ENCODE peak calls at places on chromosomes 1 and 21, in nine cellular contexts. F, I, Q, P, M, X, K, T and Z are unnamed samples.

GRCh38 chr21:35072960-35073359 is 23.9 kb upstream of the RUNX1 start:
- DNase-seq in F (no peak), I (no peak), Q (no peak), P (no peak), M (no peak), X (no peak), K (no peak), T (no peak), Z (no peak)

GRCh38 chr1:116067564-116067887 is 43.7 kb upstream of the MAB21L3 start:
- DNase-seq in F (no peak), I (peak), Q (no peak), P (peak), M (no peak), X (no peak), K (no peak), T (no peak), Z (peak)

GRCh38 chr1:221634606-221635005 is 107.3 kb downstream of the DUSP10 start:
- DNase-seq in F (no peak), I (no peak), Q (no peak), P (no peak), M (no peak), X (no peak), K (no peak), T (no peak), Z (no peak)

GRCh38 chr1:93779540-93780121 is 98.0 kb upstream of the BCAR3 start:
- DNase-seq in F (no peak), I (peak), Q (no peak), P (peak), M (no peak), X (no peak), K (no peak), T (peak), Z (peak)

GRCh38 chr1:22804969-22805671 is 94.5 kb downstream of the EPHB2 start:
- DNase-seq in F (no peak), I (no peak), Q (no peak), P (no peak), M (no peak), X (no peak), K (no peak), T (no peak), Z (peak)

GRCh38 chr1:84871181-84871580 is 21.8 kb downstream of the LPAR3 start:
- DNase-seq in F (no peak), I (no peak), Q (no peak), P (no peak), M (no peak), X (no peak), K (no peak), T (no peak), Z (no peak)

GRCh38 chr1:87906078-87906477 is 577.4 kb downstream of the LMO4 start:
- DNase-seq in F (no peak), I (no peak), Q (no peak), P (no peak), M (no peak), X (no peak), K (no peak), T (no peak), Z (no peak)

GRCh38 chr1:239558992-239559391 is 172.6 kb downstream of the CHRM3 start:
- DNase-seq in F (no peak), I (no peak), Q (no peak), P (no peak), M (no peak), X (no peak), K (no peak), T (no peak), Z (no peak)

GRCh38 chr1:69791311-69791710 is 223.6 kb downstream of the LRRC7 start:
- DNase-seq in F (no peak), I (peak), Q (no peak), P (no peak), M (no peak), X (no peak), K (no peak), T (no peak), Z (peak)

GRCh38 chr1:176744142-176744541 is 281.2 kb downstream of the PAPPA2 start:
- DNase-seq in F (no peak), I (no peak), Q (no peak), P (no peak), M (no peak), X (no peak), K (no peak), T (no peak), Z (no peak)

GRCh38 chr21:42848932-42849758 is 30.2 kb downstream of the WDR4 start:
- DNase-seq in F (no peak), I (no peak), Q (no peak), P (no peak), M (no peak), X (no peak), K (no peak), T (no peak), Z (no peak)

GRCh38 chr21:44881586-44881939 is 8.1 kb upstream of the PTTG1IP start:
- DNase-seq in F (no peak), I (no peak), Q (no peak), P (no peak), M (no peak), X (no peak), K (no peak), T (no peak), Z (peak)

GRCh38 chr21:28516011-28516410 is 476.7 kb downstream of the LTN1 start:
- DNase-seq in F (no peak), I (no peak), Q (no peak), P (no peak), M (no peak), X (no peak), K (no peak), T (no peak), Z (no peak)

GRCh38 chr21:15363921-15364320 is 299.1 kb upstream of the NRIP1 start:
- DNase-seq in F (no peak), I (peak), Q (no peak), P (no peak), M (no peak), X (no peak), K (no peak), T (no peak), Z (no peak)

GRCh38 chr1:228096416-228097332 is 6.5 kb downstream of the C1orf35 start:
- DNase-seq in F (peak), I (no peak), Q (no peak), P (no peak), M (no peak), X (no peak), K (no peak), T (no peak), Z (no peak)

GRCh38 chr1:9004031-9004730 is 22.0 kb downstream of the SLC2A7 start:
- DNase-seq in F (no peak), I (no peak), Q (no peak), P (no peak), M (no peak), X (no peak), K (no peak), T (no peak), Z (no peak)

GRCh38 chr1:112990271-112990670 is 34.3 kb upstream of the SLC16A1 start:
- DNase-seq in F (no peak), I (no peak), Q (no peak), P (no peak), M (no peak), X (no peak), K (no peak), T (no peak), Z (no peak)

GRCh38 chr1:218851601-218852000 is 322.1 kb upstream of the LYPLAL1 start:
- DNase-seq in F (no peak), I (peak), Q (no peak), P (no peak), M (no peak), X (no peak), K (no peak), T (no peak), Z (no peak)

GRCh38 chr1:31426249-31426922 is 13.4 kb downstream of the SERINC2 start:
- DNase-seq in F (no peak), I (no peak), Q (no peak), P (no peak), M (no peak), X (no peak), K (peak), T (no peak), Z (no peak)

GRCh38 chr1:172637522-172637921 is 21.4 kb upstream of the FASLG start:
- DNase-seq in F (no peak), I (peak), Q (no peak), P (peak), M (no peak), X (peak), K (no peak), T (no peak), Z (peak)

GRCh38 chr1:31753623-31754349 is 10.4 kb downstream of the ADGRB2 start:
- DNase-seq in F (no peak), I (peak), Q (no peak), P (no peak), M (no peak), X (no peak), K (peak), T (no peak), Z (no peak)

GRCh38 chr1:24267003-24267402 is 52.2 kb upstream of the GRHL3 start:
- DNase-seq in F (no peak), I (no peak), Q (no peak), P (no peak), M (no peak), X (no peak), K (no peak), T (no peak), Z (no peak)

GRCh38 chr1:161481624-161482392 is 23.4 kb upstream of the FCGR2A start:
- DNase-seq in F (no peak), I (no peak), Q (no peak), P (no peak), M (no peak), X (no peak), K (no peak), T (no peak), Z (no peak)

GRCh38 chr1:28104866-28105467 is 16.6 kb upstream of the EYA3 start:
- DNase-seq in F (no peak), I (peak), Q (no peak), P (peak), M (peak), X (no peak), K (peak), T (peak), Z (peak)

GRCh38 chr1:9397984-9398526 is 105.4 kb downstream of the SPSB1 start:
- DNase-seq in F (peak), I (peak), Q (no peak), P (peak), M (no peak), X (no peak), K (no peak), T (no peak), Z (no peak)

GRCh38 chr1:42173961-42174715 is 9.6 kb upstream of the GUCA2A start:
- DNase-seq in F (no peak), I (no peak), Q (no peak), P (no peak), M (no peak), X (no peak), K (no peak), T (no peak), Z (no peak)

GRCh38 chr1:55095095-55095494 is 55.7 kb downstream of the PCSK9 start:
- DNase-seq in F (no peak), I (no peak), Q (no peak), P (no peak), M (no peak), X (no peak), K (no peak), T (no peak), Z (no peak)

GRCh38 chr1:210594605-210595004 is 265.9 kb downstream of the HHAT start:
- DNase-seq in F (no peak), I (no peak), Q (no peak), P (no peak), M (no peak), X (no peak), K (no peak), T (no peak), Z (no peak)

GRCh38 chr1:160780398-160780755 is 15.6 kb upstream of the LY9 start:
- DNase-seq in F (no peak), I (no peak), Q (no peak), P (no peak), M (no peak), X (no peak), K (no peak), T (no peak), Z (no peak)

GRCh38 chr1:106524631-106525030 is 531.8 kb upstream of the PRMT6 start:
- DNase-seq in F (no peak), I (no peak), Q (no peak), P (no peak), M (no peak), X (no peak), K (no peak), T (no peak), Z (no peak)

GRCh38 chr21:45991606-45992301 is 10.2 kb downstream of the COL6A1 start:
- DNase-seq in F (peak), I (no peak), Q (no peak), P (no peak), M (no peak), X (no peak), K (no peak), T (no peak), Z (no peak)

GRCh38 chr1:61491497-61491896 is 233.4 kb downstream of the TM2D1 start:
- DNase-seq in F (peak), I (peak), Q (no peak), P (no peak), M (no peak), X (no peak), K (no peak), T (no peak), Z (peak)

GRCh38 chr1:10216148-10216749 is 5.9 kb downstream of the KIF1B start:
- DNase-seq in F (no peak), I (no peak), Q (no peak), P (no peak), M (no peak), X (no peak), K (no peak), T (no peak), Z (no peak)